ENCODE peak calls at places on chromosome 1, in eight cellular contexts. L, I, S, Z, D, R, J and B are unnamed samples.
A peak's percentile ranks its signal among the peaks of the same experiment; 100 is the strongest.

GRCh38 chr1:40906781-40907400 is 44.7 kb upstream of the CITED4 start:
- DNase-seq in L (no peak), I (no peak), S (no peak), Z (no peak), D (no peak), R (no peak), J (no peak), B (no peak)

GRCh38 chr1:201599548-201599947 is 60.6 kb downstream of the NAV1 start:
- DNase-seq in L (no peak), I (no peak), S (no peak), Z (no peak), D (no peak), R (no peak), J (no peak), B (no peak)

GRCh38 chr1:166952002-166952746 is 23.2 kb downstream of the ILDR2 start:
- DNase-seq in L (no peak), I (no peak), S (no peak), Z (peak; percentile 46), D (no peak), R (no peak), J (no peak), B (no peak)

GRCh38 chr1:233299450-233299849 is 3.9 kb upstream of the PCNX2 start:
- DNase-seq in L (no peak), I (no peak), S (no peak), Z (no peak), D (no peak), R (no peak), J (no peak), B (no peak)

GRCh38 chr1:66312316-66312715 is 221.6 kb upstream of the SGIP1 start:
- DNase-seq in L (no peak), I (no peak), S (no peak), Z (no peak), D (no peak), R (no peak), J (no peak), B (no peak)

GRCh38 chr1:180615493-180616290 is 16.1 kb upstream of the XPR1 start:
- DNase-seq in L (no peak), I (no peak), S (no peak), Z (no peak), D (no peak), R (no peak), J (no peak), B (no peak)

GRCh38 chr1:162391790-162392563 is 10.4 kb downstream of the C1orf226 start:
- DNase-seq in L (no peak), I (peak; percentile 43), S (peak; percentile 35), Z (no peak), D (no peak), R (no peak), J (no peak), B (peak; percentile 48)

GRCh38 chr1:115219937-115220336 is 118.1 kb downstream of the NGF start:
- DNase-seq in L (no peak), I (no peak), S (no peak), Z (peak; percentile 11), D (no peak), R (no peak), J (no peak), B (no peak)

GRCh38 chr1:167617100-167617949 is 12.7 kb upstream of the RCSD1 start:
- DNase-seq in L (no peak), I (peak; percentile 34), S (peak; percentile 98), Z (peak; percentile 54), D (no peak), R (no peak), J (peak; percentile 82), B (no peak)

DNA sequence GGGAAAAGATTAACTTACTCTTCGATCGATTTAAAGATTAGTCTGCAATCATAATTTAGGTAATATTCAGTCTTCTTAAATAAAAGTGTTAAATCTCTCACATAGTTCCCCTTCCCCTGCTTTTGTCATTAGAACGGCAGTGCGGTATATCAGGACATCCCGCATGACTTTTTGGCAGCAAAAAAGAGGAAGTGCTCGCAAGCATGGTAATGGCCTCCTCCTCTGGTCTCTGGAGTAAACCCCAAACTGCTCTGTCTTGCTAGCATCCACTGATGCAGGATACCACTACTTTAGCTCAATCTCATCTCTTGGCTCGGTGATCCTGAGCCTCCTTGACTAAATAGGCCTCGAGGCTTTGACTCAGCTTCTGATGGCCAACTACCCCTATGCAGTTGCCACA is 78.7 kb upstream of the VAV3 start:
- DNase-seq in L (no peak), I (no peak), S (peak; percentile 61), Z (no peak), D (no peak), R (no peak), J (no peak), B (no peak)
- H3K27ac ChIP-seq in L (no peak overlapping the region), I (no peak overlapping the region), S (no peak overlapping the region), Z (no peak overlapping the region), D (no peak overlapping the region), R (no peak overlapping the region), J (no peak overlapping the region), B (no peak overlapping the region)

GRCh38 chr1:227942716-227943261 is 4.9 kb downstream of the WNT9A start:
- DNase-seq in L (no peak), I (no peak), S (no peak), Z (peak; percentile 3), D (peak; percentile 23), R (no peak), J (peak; percentile 67), B (peak; percentile 10)

GRCh38 chr1:227943354-227943753 is 4.4 kb downstream of the WNT9A start:
- DNase-seq in L (no peak), I (no peak), S (no peak), Z (peak; percentile 2), D (no peak), R (no peak), J (peak; percentile 25), B (no peak)

GRCh38 chr1:227940791-227941241 is 6.9 kb downstream of the WNT9A start:
- DNase-seq in L (no peak), I (no peak), S (no peak), Z (no peak), D (peak; percentile 23), R (no peak), J (peak; percentile 68), B (no peak)

GRCh38 chr1:227941509-227942020 is 6.2 kb downstream of the WNT9A start:
- DNase-seq in L (no peak), I (no peak), S (no peak), Z (no peak), D (peak; percentile 25), R (no peak), J (peak; percentile 51), B (peak; percentile 42)

DNA sequence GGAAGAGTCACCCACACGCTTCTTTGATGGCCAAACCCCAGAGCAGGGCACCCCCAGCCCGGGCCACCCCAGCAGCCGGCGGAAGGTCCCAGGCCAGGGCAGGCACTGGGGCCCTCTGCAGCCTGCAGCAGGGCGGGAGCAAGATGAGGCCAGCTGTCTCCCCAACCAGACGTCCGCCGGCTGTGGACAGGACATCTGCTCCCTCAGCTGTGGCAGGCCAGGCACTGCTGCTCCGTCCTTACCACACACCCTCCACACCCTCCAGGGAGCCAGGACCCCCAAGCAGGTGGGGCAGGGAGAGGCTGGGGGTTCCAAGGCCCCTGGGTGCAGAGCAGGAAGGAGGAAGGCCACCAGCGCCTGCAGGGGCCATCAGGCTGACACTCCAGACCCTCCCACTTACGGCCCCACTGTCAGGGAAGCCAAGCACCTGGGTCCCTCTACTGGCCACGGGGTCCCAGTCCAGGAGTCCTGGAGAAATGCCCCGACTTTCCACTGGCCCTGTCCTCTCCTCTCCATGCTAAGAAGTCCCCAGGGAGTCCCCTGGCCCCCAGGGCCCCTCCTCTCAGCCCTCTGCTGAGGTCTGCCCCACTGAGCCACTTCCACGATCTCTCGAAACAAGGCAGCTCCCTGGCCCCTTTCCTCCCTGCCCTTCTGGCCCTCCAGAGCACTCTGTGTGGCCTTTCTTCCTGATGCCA is 5.6 kb downstream of the WNT9A start:
- DNase-seq in L (no peak), I (no peak), S (no peak), Z (peak; percentile 17), D (peak; percentile 23), R (no peak), J (peak; percentile 63), B (no peak)
- TF ChIP-seq CTCF in L (no peak), I (no peak), S (no peak), Z (no peak), D (no peak), R (no peak), J (no peak), B (no peak)

GRCh38 chr1:222064388-222065201 is 322.7 kb upstream of the DUSP10 start:
- DNase-seq in L (no peak), I (no peak), S (no peak), Z (no peak), D (no peak), R (no peak), J (no peak), B (no peak)

GRCh38 chr1:222060247-222060851 is 318.5 kb upstream of the DUSP10 start:
- DNase-seq in L (no peak), I (no peak), S (no peak), Z (no peak), D (no peak), R (no peak), J (no peak), B (no peak)

GRCh38 chr1:222061711-222062359 is 319.9 kb upstream of the DUSP10 start:
- DNase-seq in L (no peak), I (no peak), S (no peak), Z (no peak), D (no peak), R (no peak), J (no peak), B (no peak)

GRCh38 chr1:222065234-222065633 is 323.3 kb upstream of the DUSP10 start:
- DNase-seq in L (no peak), I (no peak), S (no peak), Z (no peak), D (no peak), R (no peak), J (no peak), B (no peak)

GRCh38 chr1:222062640-222063039 is 320.8 kb upstream of the DUSP10 start:
- DNase-seq in L (no peak), I (no peak), S (no peak), Z (no peak), D (no peak), R (no peak), J (no peak), B (no peak)
- H3K27ac ChIP-seq in L (no peak overlapping the region), I (no peak overlapping the region), S (no peak overlapping the region), Z (no peak overlapping the region), D (no peak overlapping the region), R (no peak overlapping the region), J (no peak overlapping the region), B (no peak overlapping the region)

DNA sequence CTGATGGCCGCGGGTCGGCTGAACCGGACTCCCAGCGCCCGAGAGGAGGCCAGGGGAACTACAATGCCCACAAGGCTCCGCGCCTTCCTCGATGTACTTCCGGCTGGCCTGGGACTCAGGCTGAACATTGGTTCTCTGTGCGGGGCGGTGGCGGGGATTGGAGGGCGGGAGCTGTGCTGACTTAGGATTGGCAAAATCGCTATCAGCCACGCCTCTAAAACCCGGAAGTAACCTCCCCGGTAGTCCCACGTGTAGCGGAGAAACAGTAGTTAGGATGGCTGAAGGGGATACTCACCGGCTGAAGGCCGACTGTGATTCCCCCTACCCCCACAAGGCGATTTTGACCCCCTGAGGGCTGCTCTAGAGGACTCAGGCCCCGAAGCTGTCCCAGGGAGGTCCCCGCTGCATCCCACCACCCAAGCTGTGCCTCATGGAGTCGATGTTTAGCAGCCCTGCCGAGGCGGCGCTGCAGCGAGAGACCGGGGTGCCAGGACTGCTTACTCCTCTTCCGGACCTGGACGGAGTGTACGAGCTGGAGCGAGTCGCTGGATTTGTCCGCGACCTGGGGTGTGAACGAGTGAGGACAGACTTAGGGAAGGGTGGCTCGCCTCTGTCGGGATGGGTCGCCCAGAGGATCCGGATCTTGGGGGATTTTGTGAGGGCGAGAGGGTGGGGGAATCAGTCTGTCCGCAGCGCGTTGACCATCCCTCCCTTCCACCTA is at the start of gene DPH2:
- DNase-seq in L (peak; percentile 98), I (peak; percentile 98), S (peak; percentile 97), Z (peak; percentile 98), D (peak; percentile 97), R (peak; percentile 99), J (peak; percentile 99), B (peak; percentile 99)
- TF ChIP-seq CTCF in L (no peak), I (no peak), S (peak; percentile 34), Z (no peak), D (no peak), R (no peak), J (no peak), B (peak; percentile 23)